ENCODE peak calls at places on chromosomes 6 and 20, in eight cellular contexts. T is colonic mucosa, L is OCI-LY7, R is mesenchymal stem cell, X is heart left ventricle, N is Panc1, J is cardiac muscle cell, W is Karpas-422. E is an unnamed sample.
A peak's percentile ranks its signal among the peaks of the same experiment; 100 is the strongest.

GRCh38 chr6:27332692-27333641 is 20.9 kb upstream of the POM121L2 start:
- DNase-seq in T (no peak), L (no peak), R (peak; percentile 44), X (no peak), N (peak; percentile 92), J (peak; percentile 47), W (no peak), E (peak; percentile 73)

GRCh38 chr20:42959996-42960395 is 229.7 kb downstream of the PTPRT start:
- DNase-seq in T (no peak), L (no peak), R (no peak), X (no peak), N (no peak), J (no peak), W (no peak), E (no peak)

GRCh38 chr6:80544500-80545055 is 438.1 kb downstream of the BCKDHB start:
- DNase-seq in T (no peak), L (no peak), R (no peak), X (no peak), N (no peak), J (no peak), W (no peak), E (no peak)

GRCh38 chr6:164151161-164151728 is 736.7 kb downstream of the QKI start:
- DNase-seq in T (no peak), L (no peak), R (no peak), X (peak; percentile 62), N (no peak), J (no peak), W (no peak), E (no peak)

GRCh38 chr6:108518714-108519576 is 41.8 kb upstream of the FOXO3 start:
- DNase-seq in T (no peak), L (peak; percentile 43), R (peak; percentile 35), X (no peak), N (peak; percentile 22), J (peak; percentile 40), W (peak; percentile 75), E (no peak)

GRCh38 chr6:78492351-78493010 is 374.9 kb upstream of the IRAK1BP1 start:
- DNase-seq in T (no peak), L (no peak), R (peak; percentile 43), X (no peak), N (no peak), J (no peak), W (no peak), E (no peak)

GRCh38 chr6:52050051-52050405 is 37.4 kb downstream of the PKHD1 start:
- DNase-seq in T (no peak), L (no peak), R (no peak), X (no peak), N (no peak), J (no peak), W (no peak), E (no peak)

GRCh38 chr20:25271486-25272222 is 23.8 kb downstream of the PYGB start:
- DNase-seq in T (no peak), L (no peak), R (no peak), X (peak; percentile 3), N (no peak), J (no peak), W (no peak), E (peak; percentile 49)

GRCh38 chr20:24781061-24781980 is 167.7 kb upstream of the CST7 start:
- DNase-seq in T (no peak), L (peak; percentile 45), R (peak; percentile 8), X (no peak), N (no peak), J (peak; percentile 43), W (peak; percentile 71), E (peak; percentile 44)

GRCh38 chr6:132715204-132715603 is 1.3 kb upstream of the VNN1 start:
- DNase-seq in T (peak; percentile 47), L (no peak), R (peak; percentile 83), X (no peak), N (peak; percentile 35), J (peak; percentile 92), W (no peak), E (no peak)

GRCh38 chr6:56660374-56660730 is 17.7 kb upstream of the DST start:
- DNase-seq in T (no peak), L (no peak), R (no peak), X (no peak), N (no peak), J (no peak), W (no peak), E (no peak)

GRCh38 chr20:10509411-10509810 is 74.3 kb downstream of the SLX4IP start:
- DNase-seq in T (no peak), L (no peak), R (peak; percentile 56), X (no peak), N (no peak), J (no peak), W (no peak), E (no peak)

DNA sequence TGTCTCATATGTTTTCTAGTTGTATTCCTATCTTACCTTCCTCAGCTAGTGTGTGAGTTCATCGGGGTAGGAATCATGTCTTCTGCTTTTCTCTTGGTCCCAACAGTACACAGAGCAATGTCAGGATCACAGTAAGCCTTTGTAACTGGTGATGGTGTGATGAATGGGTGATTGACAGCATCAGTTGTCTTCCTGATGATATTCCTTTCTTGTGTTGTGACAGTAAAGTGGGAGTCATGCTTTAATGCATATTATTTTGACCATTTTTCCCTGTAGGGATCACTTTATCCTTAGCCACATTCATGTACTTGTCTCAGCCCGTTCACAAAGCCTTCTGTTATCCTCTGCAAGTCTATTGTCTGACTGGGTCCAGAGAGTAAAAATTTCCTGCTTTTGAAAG is 501.7 kb downstream of the UTRN start:
- DNase-seq in T (no peak), L (no peak), R (no peak), X (no peak), N (no peak), J (no peak), W (no peak), E (no peak)
- H3K36me3 ChIP-seq in T (peaks cover 9% of the 10 kb centered on the region), L (no peaks in the 10 kb centered on the region), R (peaks cover 44% of the 10 kb centered on the region), X (peaks cover 73% of the 10 kb centered on the region), N (no peaks in the 10 kb centered on the region), J (no peaks in the 10 kb centered on the region), W (no peaks in the 10 kb centered on the region), E (peaks cover 3% of the 10 kb centered on the region)

DNA sequence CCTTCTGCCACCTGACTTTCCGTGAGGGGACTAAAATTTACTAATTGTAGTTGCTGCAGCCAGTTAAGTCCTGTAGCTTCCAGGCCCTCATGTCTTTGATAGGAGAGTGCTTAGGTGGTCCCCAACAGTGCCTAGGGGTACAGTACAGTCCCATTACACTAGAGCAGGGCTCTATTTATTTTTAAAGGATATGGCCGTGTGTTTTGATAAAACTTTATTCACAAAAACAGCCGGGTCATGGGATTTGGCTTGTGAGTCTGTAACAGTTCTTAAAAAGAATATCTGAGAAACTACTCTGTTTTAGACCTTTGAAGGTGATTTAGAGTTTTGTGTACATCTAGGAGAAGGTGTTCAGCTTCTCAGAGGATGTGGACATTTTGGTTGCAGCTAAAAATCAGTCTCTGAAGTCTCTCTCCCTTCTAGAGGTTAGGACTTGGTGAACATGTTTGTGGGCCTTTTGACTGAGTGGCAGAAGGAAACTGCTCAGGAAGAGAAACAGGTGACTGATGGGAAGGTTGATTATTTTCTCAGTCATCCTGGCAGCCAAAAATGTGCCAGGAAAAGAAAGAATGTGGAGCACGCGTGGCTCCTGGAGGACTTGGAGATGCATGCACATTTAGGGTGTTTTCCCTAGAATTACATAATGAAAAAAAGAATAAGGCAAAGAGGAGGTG is 57.4 kb downstream of the VAPB start:
- DNase-seq in T (no peak), L (no peak), R (no peak), X (no peak), N (no peak), J (no peak), W (no peak), E (peak; percentile 22)
- H3K36me3 ChIP-seq in T (no peaks in the 10 kb centered on the region), L (peaks cover 76% of the 10 kb centered on the region), R (peaks cover 71% of the 10 kb centered on the region), X (peaks cover 56% of the 10 kb centered on the region), N (peaks cover 4% of the 10 kb centered on the region), J (peaks cover 8% of the 10 kb centered on the region), W (peaks cover 17% of the 10 kb centered on the region), E (peaks cover 84% of the 10 kb centered on the region)

DNA sequence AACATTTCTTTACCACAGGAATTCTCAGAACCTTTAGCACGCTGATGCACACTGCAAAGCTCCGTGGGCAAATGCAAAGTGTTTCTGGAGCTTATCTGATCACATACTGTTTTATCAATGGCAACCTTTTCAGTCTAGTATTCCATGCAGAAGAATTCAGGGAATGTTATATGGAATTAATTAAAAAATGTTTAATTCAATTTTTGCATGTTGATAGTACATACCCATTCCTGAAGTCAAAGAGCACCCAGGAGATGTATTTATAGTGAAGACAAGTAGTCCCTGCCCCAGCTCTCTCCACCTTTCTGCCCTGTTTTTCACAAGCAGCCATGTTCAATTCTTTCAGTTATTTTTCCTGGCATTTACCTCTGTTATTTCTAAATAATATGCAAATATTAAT is 55.2 kb downstream of the DTNBP1 start:
- DNase-seq in T (no peak), L (no peak), R (no peak), X (no peak), N (no peak), J (no peak), W (no peak), E (no peak)
- H3K36me3 ChIP-seq in T (no peaks in the 10 kb centered on the region), L (peaks cover 18% of the 10 kb centered on the region), R (peaks cover 23% of the 10 kb centered on the region), X (peaks cover 21% of the 10 kb centered on the region), N (no peaks in the 10 kb centered on the region), J (peaks cover 3% of the 10 kb centered on the region), W (peaks cover 4% of the 10 kb centered on the region), E (no peaks in the 10 kb centered on the region)

GRCh38 chr20:16732506-16733152 is 2.8 kb downstream of the SNRPB2 start:
- DNase-seq in T (no peak), L (no peak), R (peak; percentile 5), X (no peak), N (no peak), J (peak; percentile 18), W (peak; percentile 9), E (no peak)
- H3K36me3 ChIP-seq in T (no peaks in the 10 kb centered on the region), L (peaks cover 69% of the 10 kb centered on the region), R (peaks cover 57% of the 10 kb centered on the region), X (peaks cover 60% of the 10 kb centered on the region), N (peaks cover 38% of the 10 kb centered on the region), J (peaks cover 29% of the 10 kb centered on the region), W (peaks cover 51% of the 10 kb centered on the region), E (peaks cover 64% of the 10 kb centered on the region)

GRCh38 chr6:127466416-127466815 is 7.2 kb upstream of the KIAA0408 start:
- DNase-seq in T (no peak), L (no peak), R (no peak), X (no peak), N (no peak), J (no peak), W (no peak), E (no peak)
- H3K36me3 ChIP-seq in T (no peaks in the 10 kb centered on the region), L (no peaks in the 10 kb centered on the region), R (no peaks in the 10 kb centered on the region), X (no peaks in the 10 kb centered on the region), N (no peaks in the 10 kb centered on the region), J (no peaks in the 10 kb centered on the region), W (no peaks in the 10 kb centered on the region), E (no peaks in the 10 kb centered on the region)

GRCh38 chr6:17475845-17476244 is 82.5 kb downstream of the CAP2 start:
- DNase-seq in T (no peak), L (no peak), R (no peak), X (no peak), N (no peak), J (no peak), W (no peak), E (no peak)
- H3K36me3 ChIP-seq in T (no peaks in the 10 kb centered on the region), L (no peaks in the 10 kb centered on the region), R (no peaks in the 10 kb centered on the region), X (no peaks in the 10 kb centered on the region), N (no peaks in the 10 kb centered on the region), J (no peaks in the 10 kb centered on the region), W (no peaks in the 10 kb centered on the region), E (no peaks in the 10 kb centered on the region)